ENCODE peak calls at places on chromosome 2, in eight cellular contexts. U is COR-L47; R is endothelial cell; T is ELR; I is stimulated activated CD4-positive, alpha-beta T cell treated with anti-CD3 and anti-CD28 coated beads, Interleukin-1b, Interleukin-23, amount 100 ng/mL, for 48 hours; X is GM12865; B is MV-4-11; S is hippocampal formation. V is an unnamed sample.

GRCh38 chr2:23637011-23637778 is 252.2 kb downstream of the KLHL29 start:
- DNase-seq in U (no peak), T (peak; percentile 52), I (no peak), X (no peak), R (peak; percentile 23), B (no peak), S (no peak), V (no peak)

GRCh38 chr2:16617282-16618266 is 48.1 kb downstream of the CYRIA start:
- DNase-seq in I (no peak), X (no peak), S (peak; percentile 53), U (no peak), R (peak; percentile 41), B (peak; percentile 69), T (no peak), V (no peak)

GRCh38 chr2:201890447-201890846 is 84.1 kb downstream of the CDK15 start:
- DNase-seq in X (no peak), B (no peak), U (no peak), T (peak; percentile 82), S (no peak), I (no peak), R (no peak), V (no peak)

GRCh38 chr2:240921319-240922233 is 15.4 kb downstream of the CROCC2 start:
- DNase-seq in X (no peak), R (no peak), B (no peak), S (no peak), T (peak; percentile 97), U (no peak), I (no peak), V (peak; percentile 49)

GRCh38 chr2:105313877-105314276 is 15.7 kb downstream of the TGFBRAP1 start:
- DNase-seq in T (no peak), X (peak; percentile 23), S (no peak), B (peak; percentile 73), R (no peak), U (no peak), I (no peak), V (no peak)

GRCh38 chr2:33810046-33810835 is 211.1 kb upstream of the FAM98A start:
- DNase-seq in R (no peak), I (no peak), S (no peak), X (no peak), B (no peak), T (peak; percentile 47), U (no peak), V (no peak)

GRCh38 chr2:36658277-36658748 is 38.2 kb upstream of the VIT start:
- DNase-seq in U (no peak), B (no peak), X (no peak), I (no peak), S (no peak), R (no peak), T (no peak), V (no peak)

GRCh38 chr2:96065381-96065930 is 30.7 kb upstream of the GPAT2 start:
- DNase-seq in X (no peak), R (no peak), S (no peak), U (no peak), B (no peak), T (no peak), I (no peak), V (no peak)

GRCh38 chr2:107437807-107438206 is 388.9 kb upstream of the RGPD4 start:
- DNase-seq in T (no peak), X (no peak), R (no peak), U (no peak), I (no peak), B (no peak), S (no peak), V (no peak)

GRCh38 chr2:142153601-142154000 is 22.8 kb upstream of the LRP1B start:
- DNase-seq in B (no peak), S (no peak), T (peak; percentile 25), U (no peak), X (no peak), I (no peak), R (no peak), V (no peak)

GRCh38 chr2:42905341-42906114 is 113.1 kb upstream of the HAAO start:
- DNase-seq in B (no peak), T (no peak), X (no peak), S (no peak), R (no peak), I (no peak), U (no peak), V (no peak)

GRCh38 chr2:182636694-182637093 is 79.4 kb upstream of the DNAJC10 start:
- DNase-seq in X (no peak), S (no peak), R (no peak), I (no peak), B (no peak), U (no peak), T (no peak), V (no peak)

GRCh38 chr2:181430406-181431199 is 26.6 kb upstream of the ITGA4 start:
- DNase-seq in I (no peak), T (peak; percentile 49), U (no peak), S (no peak), B (peak; percentile 87), X (peak; percentile 50), R (no peak), V (no peak)

GRCh38 chr2:135317375-135317774 is 213.6 kb downstream of the ZRANB3 start:
- DNase-seq in I (no peak), X (no peak), U (no peak), T (no peak), S (no peak), R (no peak), B (no peak), V (no peak)

GRCh38 chr2:64204006-64204632 is 59.9 kb upstream of the PELI1 start:
- DNase-seq in U (no peak), T (peak; percentile 31), I (peak; percentile 31), S (peak; percentile 40), R (no peak), B (peak; percentile 53), X (peak; percentile 92), V (no peak)

GRCh38 chr2:10331033-10331701 is 28.5 kb downstream of the HPCAL1 start:
- DNase-seq in R (no peak), U (no peak), T (no peak), I (peak; percentile 83), X (peak; percentile 52), B (peak; percentile 87), S (no peak), V (peak; percentile 47)

GRCh38 chr2:235390816-235391194 is 103.0 kb upstream of the AGAP1 start:
- DNase-seq in U (no peak), I (no peak), R (no peak), S (no peak), B (no peak), T (no peak), X (no peak), V (no peak)

GRCh38 chr2:227627769-227628168 is 10.5 kb downstream of the SCYGR4 start:
- DNase-seq in R (no peak), U (no peak), X (peak; percentile 74), B (no peak), S (no peak), I (no peak), T (no peak), V (no peak)

GRCh38 chr2:10520926-10521325 is 72.8 kb upstream of the ODC1 start:
- DNase-seq in T (no peak), X (no peak), R (no peak), B (no peak), U (no peak), S (no peak), I (no peak), V (no peak)

GRCh38 chr2:119429225-119430000 is 2.2 kb upstream of the TMEM37 start:
- DNase-seq in T (no peak), B (peak; percentile 37), R (no peak), X (peak; percentile 39), U (no peak), S (no peak), I (no peak), V (no peak)

GRCh38 chr2:236849508-236849907 is 236.2 kb upstream of the COPS8 start:
- DNase-seq in B (no peak), X (no peak), S (no peak), U (no peak), I (no peak), R (no peak), T (no peak), V (no peak)

GRCh38 chr2:236238756-236239155 is 25.4 kb downstream of the ASB18 start:
- DNase-seq in B (no peak), R (no peak), T (no peak), X (no peak), I (no peak), S (no peak), U (no peak), V (no peak)

GRCh38 chr2:23803275-23803964 is 123.5 kb downstream of the ATAD2B start:
- DNase-seq in X (no peak), T (peak; percentile 68), S (peak; percentile 3), R (no peak), I (no peak), U (no peak), B (no peak), V (no peak)